ENCODE peak calls at places on chromosomes 1 and 21, in four cellular contexts. H is esophagus muscularis mucosa, O is GM23338, K is right lobe of liver. Q is an unnamed sample.

GRCh38 chr1:19169642-19170041 is 40.4 kb downstream of the UBR4 start:
- DNase-seq in H (no peak), O (no peak), K (no peak), Q (no peak)

GRCh38 chr1:203036135-203036534 is 9.8 kb downstream of the PPFIA4 start:
- DNase-seq in H (no peak), O (no peak), K (no peak), Q (no peak)

GRCh38 chr1:221279146-221279545 is 399.9 kb downstream of the HLX start:
- DNase-seq in H (no peak), O (no peak), K (no peak), Q (no peak)

GRCh38 chr1:231395051-231395995 is 26.8 kb downstream of the EGLN1 start:
- DNase-seq in H (no peak), O (no peak), K (no peak), Q (no peak)

GRCh38 chr1:45047032-45047431 is 35.0 kb downstream of the UROD start:
- DNase-seq in H (no peak), O (no peak), K (no peak), Q (no peak)

GRCh38 chr1:221449801-221450470 is 292.0 kb downstream of the DUSP10 start:
- DNase-seq in H (no peak), O (no peak), K (no peak), Q (no peak)

GRCh38 chr1:6475381-6476133 is 9.6 kb upstream of the TNFRSF25 start:
- DNase-seq in H (no peak), O (peak; percentile 77), K (peak; percentile 84), Q (peak; percentile 57)

GRCh38 chr21:41444703-41445464 is 18.8 kb downstream of the MX1 start:
- DNase-seq in H (no peak), O (no peak), K (no peak), Q (no peak)

GRCh38 chr1:41574842-41575241 is 90.4 kb upstream of the EDN2 start:
- DNase-seq in H (no peak), O (no peak), K (no peak), Q (no peak)

GRCh38 chr1:24391882-24392603 is 21.5 kb downstream of the STPG1 start:
- DNase-seq in H (peak; percentile 92), O (peak; percentile 93), K (peak; percentile 57), Q (peak; percentile 49)

GRCh38 chr21:42404534-42404933 is 832 bp downstream of the UBASH3A start:
- DNase-seq in H (no peak), O (no peak), K (no peak), Q (no peak)

GRCh38 chr1:100277866-100278265 is 11.8 kb downstream of the RTCA start:
- DNase-seq in H (no peak), O (no peak), K (no peak), Q (no peak)

GRCh38 chr1:215198021-215198420 is 115.5 kb downstream of the KCNK2 start:
- DNase-seq in H (no peak), O (no peak), K (no peak), Q (no peak)

GRCh38 chr21:26888256-26888655 is 43.0 kb upstream of the ADAMTS1 start:
- DNase-seq in H (no peak), O (no peak), K (no peak), Q (no peak)

GRCh38 chr1:13487143-13487868 is 26.5 kb downstream of the LRRC38 start:
- DNase-seq in H (no peak), O (no peak), K (no peak), Q (peak; percentile 60)

GRCh38 chr1:42926235-42926869 is 32.3 kb downstream of the SLC2A1 start:
- DNase-seq in H (no peak), O (no peak), K (no peak), Q (no peak)

GRCh38 chr21:45829566-45830147 is 151.9 kb upstream of the COL6A1 start:
- DNase-seq in H (peak; percentile 78), O (no peak), K (no peak), Q (no peak)

GRCh38 chr1:59142663-59143487 is 154.0 kb upstream of the FGGY start:
- DNase-seq in H (peak; percentile 82), O (peak; percentile 40), K (no peak), Q (no peak)

GRCh38 chr1:76764638-76765572 is 102.4 kb upstream of the ST6GALNAC5 start:
- DNase-seq in H (no peak), O (no peak), K (no peak), Q (peak; percentile 12)

GRCh38 chr1:156826596-156826995 is 9.9 kb upstream of the SH2D2A start:
- DNase-seq in H (no peak), O (no peak), K (no peak), Q (no peak)

GRCh38 chr1:94873520-94874351 is 53.2 kb downstream of the CNN3 start:
- DNase-seq in H (no peak), O (no peak), K (no peak), Q (no peak)

GRCh38 chr1:6785318-6785712 is at the start of gene CAMTA1:
- DNase-seq in H (no peak), O (no peak), K (no peak), Q (no peak)

GRCh38 chr1:114108741-114109255 is 44.9 kb downstream of the SYT6 start:
- DNase-seq in H (no peak), O (no peak), K (no peak), Q (no peak)

GRCh38 chr21:44684483-44684882 is 2.5 kb upstream of the KRTAP12-1 start:
- DNase-seq in H (no peak), O (no peak), K (no peak), Q (no peak)

GRCh38 chr1:185244015-185244747 is 72.9 kb downstream of the IVNS1ABP start:
- DNase-seq in H (no peak), O (no peak), K (no peak), Q (no peak)

GRCh38 chr1:1013922-1014617 is 773 bp downstream of the ISG15 start:
- DNase-seq in H (no peak), O (peak; percentile 64), K (peak; percentile 30), Q (no peak)

GRCh38 chr21:38443110-38443509 is 55.2 kb downstream of the ERG start:
- DNase-seq in H (no peak), O (no peak), K (no peak), Q (no peak)

GRCh38 chr1:8120693-8121260 is 94.7 kb upstream of the ERRFI1 start:
- DNase-seq in H (no peak), O (no peak), K (no peak), Q (no peak)

GRCh38 chr1:181179980-181180964 is 91.8 kb downstream of the IER5 start:
- DNase-seq in H (no peak), O (peak; percentile 83), K (no peak), Q (peak; percentile 68)

GRCh38 chr1:17875882-17876280 is 120.7 kb downstream of the ACTL8 start:
- DNase-seq in H (no peak), O (no peak), K (no peak), Q (peak; percentile 42)

GRCh38 chr1:32971576-32971975 is 7.0 kb upstream of the RNF19B start:
- DNase-seq in H (no peak), O (no peak), K (no peak), Q (no peak)

GRCh38 chr1:234731371-234732085 is 121.5 kb upstream of the IRF2BP2 start:
- DNase-seq in H (no peak), O (no peak), K (peak; percentile 38), Q (no peak)

GRCh38 chr1:97573560-97573959 is 347.3 kb downstream of the DPYD start:
- DNase-seq in H (no peak), O (no peak), K (no peak), Q (no peak)

GRCh38 chr1:10319750-10320149 is 79.1 kb upstream of the PGD start:
- DNase-seq in H (no peak), O (peak; percentile 38), K (no peak), Q (no peak)

GRCh38 chr1:169364948-169365347 is 2.6 kb downstream of the NME7 start:
- DNase-seq in H (no peak), O (no peak), K (no peak), Q (no peak)

GRCh38 chr1:169360415-169360814 is 7.2 kb downstream of the NME7 start:
- DNase-seq in H (no peak), O (no peak), K (no peak), Q (no peak)

GRCh38 chr1:169363046-169363756 is 4.4 kb downstream of the NME7 start:
- DNase-seq in H (no peak), O (no peak), K (no peak), Q (no peak)

GRCh38 chr1:169367096-169367685 is 406 bp downstream of the NME7 start:
- DNase-seq in H (no peak), O (peak; percentile 3), K (no peak), Q (no peak)

DNA sequence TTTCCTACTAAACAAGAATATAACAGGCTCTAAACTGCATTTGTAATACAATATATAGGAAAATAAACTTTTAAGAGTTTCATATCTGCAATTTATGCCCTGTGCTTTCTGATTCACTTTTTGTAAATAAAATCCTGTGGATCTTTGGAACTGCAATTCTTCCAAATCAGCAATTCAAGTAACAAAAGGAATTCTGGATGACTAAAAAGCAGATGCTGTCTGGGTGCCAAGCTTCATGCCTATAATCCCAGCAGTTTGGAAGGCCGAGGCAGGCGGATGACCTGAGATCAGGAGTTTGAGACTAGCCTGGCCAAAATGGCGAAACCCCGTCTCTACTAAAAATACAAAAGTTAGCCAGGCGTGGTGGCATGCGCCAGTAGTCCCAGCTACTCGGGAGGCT is 6.3 kb downstream of the NME7 start:
- DNase-seq in H (no peak), O (no peak), K (no peak), Q (no peak)
- H3K27ac ChIP-seq in H (no peak overlapping the region), O (no peak overlapping the region), K (no peak overlapping the region), Q (no peak overlapping the region)

GRCh38 chr1:235952950-235953615 is 86.4 kb upstream of the LYST start:
- DNase-seq in H (no peak), O (no peak), K (no peak), Q (no peak)
- H3K36me3 ChIP-seq in H (no peaks in the 10 kb centered on the region), O (no peaks in the 10 kb centered on the region), K (no peaks in the 10 kb centered on the region), Q (no peaks in the 10 kb centered on the region)

GRCh38 chr1:227787513-227788278 is 27.8 kb upstream of the PRSS38 start:
- DNase-seq in H (peak; percentile 97), O (peak; percentile 95), K (peak; percentile 95), Q (peak; percentile 93)

GRCh38 chr1:227788279-227789041 is 27.0 kb upstream of the PRSS38 start:
- DNase-seq in H (no peak), O (peak; percentile 93), K (peak; percentile 81), Q (no peak)

GRCh38 chr1:227789881-227790400 is 25.5 kb upstream of the PRSS38 start:
- DNase-seq in H (peak; percentile 90), O (no peak), K (no peak), Q (no peak)

GRCh38 chr1:227790868-227791267 is 24.6 kb upstream of the PRSS38 start:
- DNase-seq in H (peak; percentile 86), O (no peak), K (no peak), Q (no peak)

GRCh38 chr1:227789042-227789880 is 26.2 kb upstream of the PRSS38 start:
- DNase-seq in H (peak; percentile 90), O (peak; percentile 51), K (no peak), Q (no peak)
- TF ChIP-seq CTCF in H (no peak), O (no peak), K (no peak), Q (no peak)

DNA sequence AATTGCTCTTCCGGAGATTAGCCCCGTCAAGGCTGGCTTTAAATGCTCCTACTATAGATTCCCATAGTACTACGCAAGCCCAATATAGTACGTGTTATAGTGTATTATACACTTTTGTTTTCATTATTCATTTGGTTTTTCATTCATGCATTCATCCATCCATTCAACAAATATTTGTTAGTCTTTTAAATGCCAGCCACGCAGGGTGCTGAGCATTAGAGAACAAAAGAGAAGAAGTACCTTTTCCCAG is 513 bp upstream of the RAB3GAP2 start:
- DNase-seq in H (no peak), O (peak; percentile 12), K (no peak), Q (no peak)
- H3K27ac ChIP-seq in H (peak overlapping the region; percentile 86), O (peak overlapping the region; percentile 94), K (peak overlapping the region; percentile 91), Q (peak overlapping the region; percentile 88)

Q was measured in left ventricle myocardium inferior.